ENCODE peak calls at places on chromosomes 6 and 20, in six cellular contexts. E, R, K, L, I and Q are unnamed samples.

GRCh38 chr6:113475392-113475791 is 381.8 kb upstream of the MARCKS start:
- DNase-seq in E (no peak), K (no peak), R (no peak), I (no peak), L (no peak), Q (no peak)

GRCh38 chr20:62888910-62889309 is 27.3 kb upstream of the TCFL5 start:
- DNase-seq in R (no peak), K (no peak), I (no peak), E (no peak), L (no peak), Q (no peak)

GRCh38 chr6:25176466-25176865 is 102.7 kb upstream of the CARMIL1 start:
- DNase-seq in I (no peak), E (no peak), K (no peak), L (no peak), R (no peak), Q (no peak)

GRCh38 chr6:125415921-125416320 is 114.2 kb upstream of the HDDC2 start:
- DNase-seq in E (no peak), L (no peak), I (no peak), K (no peak), R (no peak), Q (no peak)

GRCh38 chr6:6884193-6884627 is 223.6 kb upstream of the RREB1 start:
- DNase-seq in K (no peak), R (no peak), I (peak), L (no peak), E (no peak), Q (no peak)

GRCh38 chr6:70520575-70520974 is 46.2 kb upstream of the SDHAF4 start:
- DNase-seq in I (peak), R (peak), L (no peak), E (no peak), K (no peak), Q (no peak)

GRCh38 chr6:127119361-127120108 is 1.1 kb downstream of the RSPO3 start:
- DNase-seq in I (no peak), E (no peak), K (no peak), R (no peak), L (no peak), Q (no peak)

GRCh38 chr6:15260099-15260821 is 14.4 kb downstream of the JARID2 start:
- DNase-seq in E (no peak), I (peak), R (peak), K (no peak), L (no peak), Q (no peak)

GRCh38 chr6:42428326-42429041 is 23.2 kb downstream of the TRERF1 start:
- DNase-seq in I (peak), K (no peak), E (no peak), L (peak), R (no peak), Q (no peak)

GRCh38 chr6:110357696-110358535 is at the start of gene METTL24:
- DNase-seq in R (no peak), I (no peak), L (no peak), E (no peak), K (no peak), Q (no peak)

GRCh38 chr6:152316024-152316423 is 321.1 kb downstream of the SYNE1 start:
- DNase-seq in K (no peak), L (no peak), R (no peak), E (no peak), I (peak), Q (peak)

GRCh38 chr6:11486051-11486450 is 51.5 kb upstream of the TMEM170B start:
- DNase-seq in I (no peak), R (no peak), E (no peak), L (no peak), K (no peak), Q (no peak)

GRCh38 chr20:63009988-63010769 is 3.4 kb upstream of the BHLHE23 start:
- DNase-seq in K (peak), R (no peak), E (no peak), L (peak), I (no peak), Q (no peak)

GRCh38 chr20:4728121-4728520 is 6.4 kb downstream of the PRND start:
- DNase-seq in L (no peak), I (peak), R (peak), K (no peak), E (no peak), Q (no peak)

GRCh38 chr20:22577515-22578220 is 6.7 kb downstream of the FOXA2 start:
- DNase-seq in L (no peak), E (no peak), R (no peak), I (no peak), K (peak), Q (no peak)

GRCh38 chr20:5081196-5081595 is 38.6 kb downstream of the PCNA start:
- DNase-seq in I (no peak), E (no peak), K (no peak), R (no peak), L (no peak), Q (no peak)

GRCh38 chr20:51017313-51017712 is 5.6 kb downstream of the KCNG1 start:
- DNase-seq in L (no peak), K (no peak), I (no peak), E (no peak), R (no peak), Q (no peak)

GRCh38 chr20:20536240-20536933 is 168.5 kb downstream of the INSM1 start:
- DNase-seq in I (no peak), L (no peak), K (no peak), R (no peak), E (no peak), Q (no peak)

GRCh38 chr6:36682328-36683144 is 4.0 kb downstream of the CDKN1A start:
- DNase-seq in E (peak), L (peak), I (peak), K (peak), R (no peak), Q (no peak)

GRCh38 chr20:45011108-45011526 is 44.8 kb downstream of the STK4 start:
- DNase-seq in R (peak), K (peak), L (peak), I (peak), E (no peak), Q (peak)

GRCh38 chr20:50930139-50931047 is 844 bp downstream of the ADNP start:
- DNase-seq in K (no peak), L (no peak), I (no peak), E (no peak), R (no peak), Q (no peak)

GRCh38 chr6:159074120-159074684 is 29.4 kb upstream of the TAGAP start:
- DNase-seq in I (peak), K (peak), L (no peak), E (no peak), R (peak), Q (no peak)

GRCh38 chr6:17101422-17102257 is at the start of gene STMND1:
- DNase-seq in E (no peak), I (peak), L (no peak), R (no peak), K (peak), Q (no peak)

GRCh38 chr20:7411075-7411474 is 529.2 kb downstream of the HAO1 start:
- DNase-seq in R (no peak), L (no peak), I (no peak), K (no peak), E (no peak), Q (no peak)

GRCh38 chr6:89351632-89352328 is 742 bp downstream of the UBE2J1 start:
- DNase-seq in E (no peak), K (peak), I (no peak), R (no peak), L (no peak), Q (no peak)

GRCh38 chr20:2873747-2874041 is 413 bp downstream of the PTPRA start:
- DNase-seq in E (no peak), R (no peak), I (no peak), L (peak), K (no peak), Q (no peak)

GRCh38 chr6:132007474-132008190 is 56.5 kb upstream of the CCN2 start:
- DNase-seq in I (peak), E (no peak), K (no peak), L (no peak), R (peak), Q (no peak)

GRCh38 chr6:166450167-166450873 is 67.6 kb upstream of the MPC1 start:
- DNase-seq in I (no peak), L (no peak), K (no peak), E (no peak), R (no peak), Q (no peak)

GRCh38 chr6:167731731-167732422 is 94.8 kb upstream of the AFDN start:
- DNase-seq in E (no peak), K (no peak), L (no peak), R (no peak), I (no peak), Q (no peak)

GRCh38 chr6:113995632-113996031 is 24.7 kb upstream of the HDAC2 start:
- DNase-seq in E (peak), I (peak), R (peak), K (peak), L (no peak), Q (peak)

GRCh38 chr6:34094474-34095135 is 51.3 kb downstream of the GRM4 start:
- DNase-seq in R (no peak), I (no peak), L (no peak), E (peak), K (peak), Q (no peak)

GRCh38 chr6:131858765-131859490 is 51.1 kb downstream of the ENPP1 start:
- DNase-seq in I (peak), R (no peak), L (no peak), K (no peak), E (no peak), Q (no peak)

GRCh38 chr6:55182016-55182650 is 7.8 kb downstream of the HCRTR2 start:
- DNase-seq in I (peak), R (no peak), L (no peak), K (no peak), E (no peak), Q (no peak)

GRCh38 chr6:132813173-132813856 is 1.1 kb upstream of the RPS12 start:
- DNase-seq in L (peak), K (peak), E (no peak), I (peak), R (no peak), Q (no peak)

GRCh38 chr6:14144678-14145113 is 27.1 kb downstream of the CD83 start:
- DNase-seq in K (peak), R (peak), L (peak), E (peak), I (peak), Q (peak)